ENCODE peak calls at places on chromosomes 4 and X, in four cellular contexts. D is progenitor cell of endocrine pancreas, G is GM23338, X is cardiac fibroblast. V is an unnamed sample.

GRCh38 chr4:84870398-84871163 is 95.9 kb downstream of the WDFY3 start:
- DNase-seq in X (peak), G (peak), D (no peak), V (peak)

GRCh38 chr4:560061-560460 is 16.0 kb downstream of the TMEM271 start:
- DNase-seq in D (no peak), G (no peak), X (no peak), V (no peak)

GRCh38 chrX:29826651-29827206 is 388.6 kb upstream of the MAGEB2 start:
- DNase-seq in X (no peak), D (no peak), G (no peak), V (no peak)

GRCh38 chrX:38816158-38816557 is 14.9 kb downstream of the MID1IP1 start:
- DNase-seq in D (no peak), X (no peak), G (no peak), V (no peak)

GRCh38 chr4:81257021-81257420 is 42.0 kb upstream of the PRKG2 start:
- DNase-seq in X (peak), D (no peak), G (no peak), V (peak)

GRCh38 chr4:143023519-143023918 is 161.2 kb upstream of the USP38 start:
- DNase-seq in D (no peak), G (no peak), X (no peak), V (no peak)

GRCh38 chr4:84800256-84800655 is 166.2 kb downstream of the WDFY3 start:
- DNase-seq in D (no peak), G (no peak), X (no peak), V (no peak)

GRCh38 chr4:109671350-109671749 is 31.9 kb downstream of the CASP6 start:
- DNase-seq in D (no peak), X (no peak), G (no peak), V (no peak)

GRCh38 chr4:158316264-158316663 is 106.0 kb downstream of the TMEM144 start:
- DNase-seq in G (no peak), X (peak), D (no peak), V (peak)

GRCh38 chr4:81166431-81166830 is 48.6 kb downstream of the PRKG2 start:
- DNase-seq in D (no peak), G (no peak), X (peak), V (no peak)

GRCh38 chrX:49067285-49068120 is 6.3 kb downstream of the PRAF2 start:
- DNase-seq in X (no peak), G (no peak), D (no peak), V (no peak)

GRCh38 chr4:186762361-186762760 is 38.7 kb upstream of the FAT1 start:
- DNase-seq in X (no peak), G (no peak), D (no peak), V (no peak)

GRCh38 chr4:123819362-123820035 is 422.9 kb downstream of the SPRY1 start:
- DNase-seq in X (peak), D (no peak), G (no peak), V (peak)

GRCh38 chrX:254630-255215 is 26.5 kb upstream of the PLCXD1 start:
- DNase-seq in X (no peak), G (no peak), D (no peak), V (no peak)

GRCh38 chr4:99712530-99712929 is 54.9 kb upstream of the C4orf54 start:
- DNase-seq in G (no peak), X (no peak), D (no peak), V (no peak)

GRCh38 chr4:109554971-109555370 is 5.1 kb upstream of the MCUB start:
- DNase-seq in G (no peak), D (no peak), X (peak), V (no peak)

GRCh38 chrX:113059714-113060113 is 219.1 kb upstream of the AMOT start:
- DNase-seq in D (no peak), X (no peak), G (no peak), V (no peak)

GRCh38 chrX:57925806-57926205 is 15.5 kb upstream of the ZXDA start:
- DNase-seq in G (no peak), X (no peak), D (no peak), V (no peak)

GRCh38 chrX:63434665-63435064 is 83.5 kb upstream of the SPIN4 start:
- DNase-seq in G (peak), D (no peak), X (peak), V (peak)

GRCh38 chrX:345020-345925 is 26.7 kb upstream of the GTPBP6 start:
- DNase-seq in X (no peak), D (no peak), G (no peak), V (no peak)

GRCh38 chr4:169823685-169824084 is 65.9 kb upstream of the HPF1 start:
- DNase-seq in X (peak), D (peak), G (peak), V (peak)

GRCh38 chrX:94831364-94831763 is 1157.4 kb downstream of the FAM133A start:
- DNase-seq in D (no peak), G (peak), X (peak), V (peak)

GRCh38 chrX:132745593-132745992 is 212.8 kb downstream of the HS6ST2 start:
- DNase-seq in G (no peak), D (no peak), X (no peak), V (no peak)

GRCh38 chrX:149513713-149514427 is 8.8 kb upstream of the IDS start:
- DNase-seq in D (no peak), G (no peak), X (peak), V (peak)

GRCh38 chrX:17559728-17560379 is 177.4 kb upstream of the SCML1 start:
- DNase-seq in G (peak), X (peak), D (no peak), V (peak)

GRCh38 chr4:175536852-175537453 is 275.1 kb downstream of the GPM6A start:
- DNase-seq in D (no peak), X (peak), G (peak), V (peak)

GRCh38 chrX:133913658-133914388 is 71.6 kb downstream of the GPC3 start:
- DNase-seq in G (peak), D (no peak), X (no peak), V (no peak)

DNA sequence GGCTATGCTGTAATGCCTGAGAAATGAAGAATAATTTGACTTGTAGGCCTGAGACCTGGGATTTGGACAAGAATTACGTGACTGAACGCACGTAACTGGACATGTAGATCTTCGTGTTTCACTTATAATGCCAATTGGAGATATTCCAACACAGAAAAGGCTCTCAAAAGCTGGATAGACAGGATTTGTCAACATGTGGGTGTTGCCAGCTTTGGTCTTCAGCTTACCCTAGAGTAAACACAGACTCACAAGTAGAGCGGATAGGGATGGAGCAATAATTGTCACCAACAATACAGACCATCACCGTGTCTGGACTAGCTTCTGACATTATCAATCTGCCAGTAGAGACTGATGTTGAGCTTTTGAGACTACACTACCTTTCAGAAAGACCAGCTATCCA is 1511.0 kb upstream of the ADGRL3 start:
- DNase-seq in D (no peak), G (no peak), X (no peak), V (no peak)
- TF ChIP-seq CTCF in D (no peak), G (no peak), X (no peak), V (no peak)

GRCh38 chr4:23861897-23862296 is 27.9 kb downstream of the PPARGC1A start:
- DNase-seq in G (no peak), D (no peak), X (no peak), V (no peak)

GRCh38 chr4:23855912-23856605 is 33.8 kb downstream of the PPARGC1A start:
- DNase-seq in G (no peak), D (no peak), X (peak), V (no peak)

GRCh38 chr4:23853986-23854385 is 35.9 kb downstream of the PPARGC1A start:
- DNase-seq in D (no peak), X (peak), G (no peak), V (no peak)

GRCh38 chr4:23856630-23857029 is 33.2 kb downstream of the PPARGC1A start:
- DNase-seq in X (peak), D (no peak), G (no peak), V (no peak)

GRCh38 chr4:23857353-23857752 is 32.5 kb downstream of the PPARGC1A start:
- DNase-seq in X (peak), G (no peak), D (no peak), V (peak)
- TF ChIP-seq CTCF in X (no peak), G (peak), D (no peak), V (peak)

GRCh38 chrX:142998447-142999208 is 27.1 kb upstream of the SPANXN4 start:
- DNase-seq in G (no peak), D (no peak), X (peak), V (peak)
- TF ChIP-seq CTCF in G (no peak), D (no peak), X (no peak), V (no peak)

GRCh38 chrX:153953892-153954617 is 9.6 kb upstream of the RENBP start:
- DNase-seq in G (no peak), X (no peak), D (no peak), V (no peak)
- TF ChIP-seq CTCF in G (no peak), X (no peak), D (peak), V (no peak)

DNA sequence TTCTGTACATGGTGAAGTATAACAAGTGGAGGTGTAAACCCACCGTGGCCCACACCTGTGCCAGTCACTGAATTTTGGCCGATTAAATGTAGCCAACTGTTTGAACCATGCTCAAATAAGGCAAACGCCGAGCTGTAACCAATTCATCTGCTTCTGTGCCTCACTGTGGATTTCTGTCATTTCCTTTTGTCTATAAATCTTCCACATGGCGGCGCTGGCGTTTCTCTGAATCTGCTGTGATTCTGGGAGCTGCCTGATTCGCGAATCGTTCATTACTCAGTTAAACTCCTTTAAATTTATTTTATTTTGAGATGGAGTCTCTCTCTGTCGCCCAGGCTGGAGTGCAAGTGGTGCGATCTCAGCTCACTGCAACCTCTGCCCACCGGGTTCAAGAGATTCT is 19.2 kb downstream of the SUPT20HL2 start:
- DNase-seq in D (no peak), G (peak), X (peak), V (peak)
- TF ChIP-seq CTCF in D (peak), G (peak), X (peak), V (peak)

GRCh38 chr4:79367111-79367510 is 40.9 kb downstream of the GK2 start:
- DNase-seq in G (no peak), D (no peak), X (no peak), V (no peak)
- TF ChIP-seq CTCF in G (no peak), D (no peak), X (no peak), V (no peak)

DNA sequence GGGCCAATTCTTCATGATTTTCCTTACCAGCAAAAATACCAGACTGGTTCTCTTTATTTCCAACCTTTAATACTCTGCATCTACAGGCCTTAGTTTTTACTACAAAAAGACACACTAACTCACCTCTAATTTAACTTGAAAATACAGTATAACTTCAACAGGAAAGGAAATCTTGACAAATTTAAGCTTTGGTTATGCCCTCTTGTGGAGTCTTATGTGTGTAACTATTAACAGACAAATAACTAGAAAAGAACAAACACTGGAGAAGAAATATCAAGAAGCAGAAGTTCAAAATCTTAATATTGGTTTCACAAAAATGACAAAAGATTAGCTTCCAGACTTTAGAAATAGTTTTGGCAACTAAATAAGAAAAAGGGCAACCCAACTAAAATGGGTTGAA is 33.0 kb downstream of the PPA2 start:
- DNase-seq in G (no peak), X (no peak), D (no peak), V (no peak)
- TF ChIP-seq CTCF in G (no peak), X (no peak), D (no peak), V (no peak)

GRCh38 chrX:53194308-53194707 is 30.7 kb downstream of the KDM5C start:
- DNase-seq in X (no peak), G (no peak), D (no peak), V (no peak)

GRCh38 chrX:53193093-53193492 is 31.9 kb downstream of the KDM5C start:
- DNase-seq in D (no peak), G (no peak), X (no peak), V (no peak)

GRCh38 chrX:53188763-53189162 is 36.2 kb downstream of the KDM5C start:
- DNase-seq in G (no peak), D (no peak), X (no peak), V (no peak)

GRCh38 chrX:53186363-53186762 is 38.6 kb downstream of the KDM5C start:
- DNase-seq in D (no peak), G (no peak), X (no peak), V (no peak)

DNA sequence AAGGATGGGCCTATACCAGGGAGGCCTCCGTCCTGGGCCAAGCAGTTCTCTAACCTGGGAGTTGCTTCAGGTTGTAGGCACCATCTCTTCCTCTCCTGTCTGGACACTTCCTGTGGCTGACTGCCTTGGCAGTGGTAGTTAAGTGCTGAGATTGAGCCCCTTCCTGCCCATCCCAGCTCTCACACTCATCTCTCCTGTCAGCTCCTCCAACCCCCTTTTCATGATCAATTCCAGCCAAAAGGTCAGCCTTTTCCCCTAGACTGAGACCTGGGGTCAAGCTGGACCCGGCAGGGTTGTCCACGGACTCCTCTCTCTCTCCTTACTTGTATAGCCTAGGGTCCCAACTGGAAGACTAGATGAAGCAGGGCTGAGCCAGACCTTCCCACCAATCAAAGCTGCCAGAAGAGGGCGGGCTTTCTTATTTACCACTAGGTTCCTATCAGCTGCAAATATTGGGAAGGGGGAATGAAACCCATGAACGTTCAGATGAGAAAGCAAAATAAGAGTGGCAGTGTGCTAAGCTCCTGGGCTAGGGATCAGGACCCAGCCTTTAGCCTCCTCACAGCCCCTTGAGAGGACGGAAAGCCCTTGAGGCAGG is 34.5 kb downstream of the KDM5C start:
- DNase-seq in G (peak), X (no peak), D (no peak), V (peak)
- TF ChIP-seq CTCF in G (peak), X (no peak), D (no peak), V (peak)